ENCODE peak calls at places on chromosomes 6 and 20, in four cellular contexts. One of them, this sample, is unnamed.

GRCh38 chr20:5448449-5449118 is 131.8 kb upstream of the PROKR2 start:
- DNase-seq in GM19239: peak; percentile 58
- DNase-seq in AG09309: no peak
- DNase-seq in NCI-H524 treated with DMSO at 0.1 percent for 48 hours: peak; percentile 21
- DNase-seq in this sample: peak; percentile 3

GRCh38 chr6:33632603-33633039 is 11.5 kb downstream of the ITPR3 start:
- DNase-seq in GM19239: peak; percentile 70
- DNase-seq in AG09309: no peak
- DNase-seq in NCI-H524 treated with DMSO at 0.1 percent for 48 hours: no peak
- DNase-seq in this sample: no peak

GRCh38 chr20:17644451-17644850 is 37.6 kb downstream of the RRBP1 start:
- DNase-seq in GM19239: no peak
- DNase-seq in AG09309: no peak
- DNase-seq in NCI-H524 treated with DMSO at 0.1 percent for 48 hours: no peak
- DNase-seq in this sample: no peak

GRCh38 chr6:31110825-31111582 is 1.4 kb downstream of the C6orf15 start:
- DNase-seq in GM19239: no peak
- DNase-seq in AG09309: no peak
- DNase-seq in NCI-H524 treated with DMSO at 0.1 percent for 48 hours: no peak
- DNase-seq in this sample: no peak

GRCh38 chr20:50579511-50579910 is 69.3 kb downstream of the PTPN1 start:
- DNase-seq in GM19239: no peak
- DNase-seq in AG09309: no peak
- DNase-seq in NCI-H524 treated with DMSO at 0.1 percent for 48 hours: no peak
- DNase-seq in this sample: no peak

GRCh38 chr6:28597217-28597835 is 71.6 kb downstream of the GPX5 start:
- DNase-seq in GM19239: no peak
- DNase-seq in AG09309: no peak
- DNase-seq in NCI-H524 treated with DMSO at 0.1 percent for 48 hours: peak; percentile 84
- DNase-seq in this sample: peak; percentile 10

GRCh38 chr6:153135681-153136080 is 4.6 kb upstream of the RGS17 start:
- DNase-seq in GM19239: no peak
- DNase-seq in AG09309: no peak
- DNase-seq in NCI-H524 treated with DMSO at 0.1 percent for 48 hours: no peak
- DNase-seq in this sample: no peak

GRCh38 chr6:151544453-151544852 is 50.6 kb downstream of the CCDC170 start:
- DNase-seq in GM19239: no peak
- DNase-seq in AG09309: no peak
- DNase-seq in NCI-H524 treated with DMSO at 0.1 percent for 48 hours: no peak
- DNase-seq in this sample: no peak

GRCh38 chr6:13248953-13249432 is 79.3 kb downstream of the TBC1D7 start:
- DNase-seq in GM19239: no peak
- DNase-seq in AG09309: no peak
- DNase-seq in NCI-H524 treated with DMSO at 0.1 percent for 48 hours: no peak
- DNase-seq in this sample: no peak

GRCh38 chr6:168589275-168589674 is 148.3 kb downstream of the SMOC2 start:
- DNase-seq in GM19239: no peak
- DNase-seq in AG09309: no peak
- DNase-seq in NCI-H524 treated with DMSO at 0.1 percent for 48 hours: no peak
- DNase-seq in this sample: no peak

GRCh38 chr6:38806271-38806670 is 91.2 kb downstream of the DNAH8 start:
- DNase-seq in GM19239: no peak
- DNase-seq in AG09309: no peak
- DNase-seq in NCI-H524 treated with DMSO at 0.1 percent for 48 hours: peak; percentile 67
- DNase-seq in this sample: no peak

GRCh38 chr6:137488736-137489409 is 5.3 kb downstream of the OLIG3 start:
- DNase-seq in GM19239: no peak
- DNase-seq in AG09309: no peak
- DNase-seq in NCI-H524 treated with DMSO at 0.1 percent for 48 hours: no peak
- DNase-seq in this sample: no peak

GRCh38 chr20:3193806-3194616 is 10.5 kb downstream of the DDRGK1 start:
- DNase-seq in GM19239: no peak
- DNase-seq in AG09309: no peak
- DNase-seq in NCI-H524 treated with DMSO at 0.1 percent for 48 hours: no peak
- DNase-seq in this sample: no peak

GRCh38 chr20:5316188-5317158 is at the start of gene PROKR2:
- DNase-seq in GM19239: no peak
- DNase-seq in AG09309: no peak
- DNase-seq in NCI-H524 treated with DMSO at 0.1 percent for 48 hours: no peak
- DNase-seq in this sample: no peak

GRCh38 chr20:31693987-31694661 is 28.5 kb downstream of the BCL2L1 start:
- DNase-seq in GM19239: no peak
- DNase-seq in AG09309: no peak
- DNase-seq in NCI-H524 treated with DMSO at 0.1 percent for 48 hours: peak; percentile 100
- DNase-seq in this sample: no peak

GRCh38 chr6:157976345-157977175 is 5.1 kb upstream of the SYNJ2 start:
- DNase-seq in GM19239: no peak
- DNase-seq in AG09309: no peak
- DNase-seq in NCI-H524 treated with DMSO at 0.1 percent for 48 hours: no peak
- DNase-seq in this sample: no peak

GRCh38 chr6:165922309-165922794 is 245.3 kb downstream of the TBXT start:
- DNase-seq in GM19239: no peak
- DNase-seq in AG09309: no peak
- DNase-seq in NCI-H524 treated with DMSO at 0.1 percent for 48 hours: no peak
- DNase-seq in this sample: no peak

GRCh38 chr20:19737025-19737424 is 21.0 kb upstream of the RIN2 start:
- DNase-seq in GM19239: no peak
- DNase-seq in AG09309: peak; percentile 29
- DNase-seq in NCI-H524 treated with DMSO at 0.1 percent for 48 hours: no peak
- DNase-seq in this sample: no peak

GRCh38 chr20:39047417-39047985 is 85.4 kb downstream of the DHX35 start:
- DNase-seq in GM19239: no peak
- DNase-seq in AG09309: no peak
- DNase-seq in NCI-H524 treated with DMSO at 0.1 percent for 48 hours: no peak
- DNase-seq in this sample: no peak

GRCh38 chr6:124294572-124294971 is 490.9 kb downstream of the NKAIN2 start:
- DNase-seq in GM19239: no peak
- DNase-seq in AG09309: no peak
- DNase-seq in NCI-H524 treated with DMSO at 0.1 percent for 48 hours: no peak
- DNase-seq in this sample: no peak

GRCh38 chr6:85186546-85187170 is 263.2 kb upstream of the NT5E start:
- DNase-seq in GM19239: no peak
- DNase-seq in AG09309: peak; percentile 54
- DNase-seq in NCI-H524 treated with DMSO at 0.1 percent for 48 hours: no peak
- DNase-seq in this sample: no peak

GRCh38 chr20:56359212-56360132 is 698 bp downstream of the FAM210B start:
- DNase-seq in GM19239: peak; percentile 13
- DNase-seq in AG09309: no peak
- DNase-seq in NCI-H524 treated with DMSO at 0.1 percent for 48 hours: no peak
- DNase-seq in this sample: no peak

GRCh38 chr6:4943716-4944115 is 60.1 kb downstream of the RPP40 start:
- DNase-seq in GM19239: no peak
- DNase-seq in AG09309: no peak
- DNase-seq in NCI-H524 treated with DMSO at 0.1 percent for 48 hours: no peak
- DNase-seq in this sample: no peak

GRCh38 chr20:53658973-53659372 is 65.3 kb upstream of the ZNF217 start:
- DNase-seq in GM19239: no peak
- DNase-seq in AG09309: no peak
- DNase-seq in NCI-H524 treated with DMSO at 0.1 percent for 48 hours: no peak
- DNase-seq in this sample: no peak

GRCh38 chr6:4610256-4610655 is 165.9 kb upstream of the CDYL start:
- DNase-seq in GM19239: no peak
- DNase-seq in AG09309: no peak
- DNase-seq in NCI-H524 treated with DMSO at 0.1 percent for 48 hours: no peak
- DNase-seq in this sample: no peak

GRCh38 chr20:7926767-7927166 is 13.5 kb downstream of the HAO1 start:
- DNase-seq in GM19239: no peak
- DNase-seq in AG09309: peak; percentile 4
- DNase-seq in NCI-H524 treated with DMSO at 0.1 percent for 48 hours: no peak
- DNase-seq in this sample: no peak

GRCh38 chr6:51495016-51495805 is 592.2 kb downstream of the PKHD1 start:
- DNase-seq in GM19239: no peak
- DNase-seq in AG09309: no peak
- DNase-seq in NCI-H524 treated with DMSO at 0.1 percent for 48 hours: no peak
- DNase-seq in this sample: no peak

GRCh38 chr20:35315199-35316020 is 23.2 kb upstream of the FAM83C start:
- DNase-seq in GM19239: no peak
- DNase-seq in AG09309: no peak
- DNase-seq in NCI-H524 treated with DMSO at 0.1 percent for 48 hours: no peak
- DNase-seq in this sample: no peak

GRCh38 chr6:113893866-113894265 is 36.7 kb downstream of the MARCKS start:
- DNase-seq in GM19239: no peak
- DNase-seq in AG09309: peak; percentile 35
- DNase-seq in NCI-H524 treated with DMSO at 0.1 percent for 48 hours: no peak
- DNase-seq in this sample: no peak